ENCODE peak calls at places on chromosome 4, in six cellular contexts. S is adipocyte, R is Karpas-422, D is spleen, J is mammary epithelial cell, F is psoas muscle. W is an unnamed sample.

GRCh38 chr4:46676364-46676763 is 232.7 kb downstream of the COX7B2 start:
- DNase-seq in S (no peak), R (no peak), D (no peak), J (no peak), F (no peak), W (peak; percentile 65)

GRCh38 chr4:66331761-66332160 is 661.5 kb upstream of the EPHA5 start:
- DNase-seq in S (peak; percentile 61), R (no peak), D (no peak), J (no peak), F (no peak), W (no peak)

GRCh38 chr4:40292313-40292759 is 42.8 kb upstream of the CHRNA9 start:
- DNase-seq in S (no peak), R (no peak), D (no peak), J (peak; percentile 56), F (no peak), W (peak; percentile 58)

GRCh38 chr4:155656025-155656424 is 10.6 kb upstream of the GUCY1A1 start:
- DNase-seq in S (no peak), R (no peak), D (no peak), J (no peak), F (no peak), W (peak; percentile 11)

GRCh38 chr4:126899382-126899801 is 733.4 kb upstream of the INTU start:
- DNase-seq in S (peak; percentile 86), R (no peak), D (no peak), J (peak; percentile 72), F (no peak), W (no peak)

GRCh38 chr4:52199574-52200338 is 148.7 kb downstream of the SPATA18 start:
- DNase-seq in S (peak; percentile 72), R (no peak), D (no peak), J (peak; percentile 20), F (no peak), W (no peak)

GRCh38 chr4:55742655-55743191 is 76.9 kb upstream of the EXOC1L start:
- DNase-seq in S (no peak), R (no peak), D (no peak), J (no peak), F (no peak), W (no peak)

GRCh38 chr4:22190855-22191254 is 242.3 kb upstream of the KCNIP4 start:
- DNase-seq in S (peak; percentile 61), R (no peak), D (no peak), J (peak; percentile 90), F (no peak), W (no peak)

GRCh38 chr4:24063771-24064170 is 173.9 kb upstream of the PPARGC1A start:
- DNase-seq in S (no peak), R (no peak), D (no peak), J (no peak), F (no peak), W (no peak)

GRCh38 chr4:177293208-177294018 is 16.3 kb upstream of the NEIL3 start:
- DNase-seq in S (peak; percentile 57), R (no peak), D (no peak), J (no peak), F (no peak), W (no peak)

GRCh38 chr4:95107635-95108034 is 349.9 kb downstream of the BMPR1B start:
- DNase-seq in S (peak; percentile 42), R (no peak), D (no peak), J (peak; percentile 39), F (no peak), W (no peak)
- H3K4me1 ChIP-seq in S (peaks cover 21% of the 10 kb centered on the region), R (no peaks in the 10 kb centered on the region), D (no peaks in the 10 kb centered on the region), J (no peaks in the 10 kb centered on the region), F (no peaks in the 10 kb centered on the region), W (no peaks in the 10 kb centered on the region)

DNA sequence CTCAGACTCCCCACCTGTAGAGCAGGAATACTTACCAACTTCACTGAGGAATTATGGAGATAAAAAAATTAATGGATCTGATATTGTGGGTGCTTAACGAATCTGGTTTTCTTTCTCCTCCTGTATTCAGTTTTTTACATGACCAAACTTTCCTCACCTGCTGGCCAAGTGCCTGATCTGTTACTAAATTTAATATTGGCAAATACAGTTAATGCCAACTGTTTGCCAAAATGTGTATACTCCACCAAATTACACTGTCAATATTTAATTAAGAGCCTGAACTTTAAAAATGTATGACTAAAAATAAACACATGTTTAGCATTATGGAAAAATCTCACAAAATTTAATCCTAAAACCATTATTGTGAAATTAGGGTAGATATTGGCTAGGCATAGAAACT is 3.3 kb downstream of the PGRMC2 start:
- DNase-seq in S (no peak), R (no peak), D (no peak), J (no peak), F (no peak), W (no peak)
- H3K4me3 ChIP-seq in S (peak overlapping the region; percentile 89), R (no peak overlapping the region), D (no peak overlapping the region), J (no peak overlapping the region), F (peak overlapping the region; percentile 87), W (no peak overlapping the region)

GRCh38 chr4:128823025-128823661 is 13.6 kb downstream of the JADE1 start:
- DNase-seq in S (peak; percentile 85), R (no peak), D (no peak), J (peak; percentile 83), F (no peak), W (no peak)

GRCh38 chr4:128819082-128819742 is 9.7 kb downstream of the JADE1 start:
- DNase-seq in S (no peak), R (no peak), D (no peak), J (no peak), F (no peak), W (no peak)

GRCh38 chr4:128821151-128821550 is 11.7 kb downstream of the JADE1 start:
- DNase-seq in S (no peak), R (no peak), D (no peak), J (no peak), F (no peak), W (no peak)

GRCh38 chr4:128820631-128821119 is 11.2 kb downstream of the JADE1 start:
- DNase-seq in S (no peak), R (no peak), D (no peak), J (no peak), F (no peak), W (no peak)

DNA sequence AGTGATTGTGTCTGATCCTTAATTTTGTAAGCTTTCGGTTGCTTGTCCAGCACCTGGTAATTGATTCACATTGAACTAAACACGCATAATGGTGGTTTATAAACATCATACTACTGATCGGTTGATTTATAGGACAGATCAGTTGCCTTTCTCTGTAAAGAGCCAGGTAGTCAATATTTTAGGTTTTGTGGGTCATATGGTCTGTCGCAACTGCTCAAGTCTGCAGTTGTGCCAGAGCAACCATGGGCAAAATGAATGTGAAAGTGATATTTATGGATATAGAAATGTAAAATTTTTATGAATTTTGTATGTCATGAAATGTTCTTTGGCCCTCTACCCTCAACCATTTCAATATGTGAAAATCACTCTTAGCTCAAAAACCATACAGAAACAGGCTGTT is 8.9 kb downstream of the JADE1 start:
- DNase-seq in S (no peak), R (no peak), D (no peak), J (no peak), F (no peak), W (no peak)
- H3K4me1 ChIP-seq in S (peaks cover 53% of the 10 kb centered on the region), R (peaks cover 52% of the 10 kb centered on the region), D (peaks cover 29% of the 10 kb centered on the region), J (peaks cover 11% of the 10 kb centered on the region), F (peaks cover 35% of the 10 kb centered on the region), W (peaks cover 94% of the 10 kb centered on the region)

GRCh38 chr4:121227254-121227867 is 63.2 kb upstream of the TNIP3 start:
- DNase-seq in S (no peak), R (no peak), D (no peak), J (no peak), F (no peak), W (peak; percentile 36)
- H3K4me3 ChIP-seq in S (no peak overlapping the region), R (no peak overlapping the region), D (no peak overlapping the region), J (no peak overlapping the region), F (no peak overlapping the region), W (no peak overlapping the region)

GRCh38 chr4:147736458-147736857 is 4.6 kb downstream of the ARHGAP10 start:
- DNase-seq in S (peak; percentile 79), R (no peak), D (no peak), J (peak; percentile 66), F (no peak), W (peak; percentile 70)

GRCh38 chr4:147741190-147741788 is 9.4 kb downstream of the ARHGAP10 start:
- DNase-seq in S (peak; percentile 67), R (no peak), D (no peak), J (peak; percentile 29), F (no peak), W (no peak)

GRCh38 chr4:147740176-147740575 is 8.3 kb downstream of the ARHGAP10 start:
- DNase-seq in S (no peak), R (no peak), D (no peak), J (no peak), F (no peak), W (no peak)

GRCh38 chr4:147737623-147738022 is 5.7 kb downstream of the ARHGAP10 start:
- DNase-seq in S (no peak), R (no peak), D (no peak), J (no peak), F (no peak), W (peak; percentile 84)

GRCh38 chr4:147739239-147739823 is 7.4 kb downstream of the ARHGAP10 start:
- DNase-seq in S (no peak), R (no peak), D (no peak), J (no peak), F (no peak), W (peak; percentile 51)
- H3K4me1 ChIP-seq in S (peaks cover 33% of the 10 kb centered on the region), R (no peaks in the 10 kb centered on the region), D (no peaks in the 10 kb centered on the region), J (peaks cover 36% of the 10 kb centered on the region), F (peaks cover 71% of the 10 kb centered on the region), W (peaks cover 35% of the 10 kb centered on the region)

GRCh38 chr4:131978120-131978519 is 1171.0 kb upstream of the PCDH10 start:
- DNase-seq in S (no peak), R (no peak), D (peak; percentile 64), J (no peak), F (no peak), W (no peak)

GRCh38 chr4:131974730-131975129 is 1174.4 kb upstream of the PCDH10 start:
- DNase-seq in S (peak; percentile 43), R (no peak), D (no peak), J (no peak), F (no peak), W (no peak)
- H3K4me3 ChIP-seq in S (peak overlapping the region; percentile 10), R (no peak overlapping the region), D (no peak overlapping the region), J (no peak overlapping the region), F (peak overlapping the region; percentile 36), W (no peak overlapping the region)

DNA sequence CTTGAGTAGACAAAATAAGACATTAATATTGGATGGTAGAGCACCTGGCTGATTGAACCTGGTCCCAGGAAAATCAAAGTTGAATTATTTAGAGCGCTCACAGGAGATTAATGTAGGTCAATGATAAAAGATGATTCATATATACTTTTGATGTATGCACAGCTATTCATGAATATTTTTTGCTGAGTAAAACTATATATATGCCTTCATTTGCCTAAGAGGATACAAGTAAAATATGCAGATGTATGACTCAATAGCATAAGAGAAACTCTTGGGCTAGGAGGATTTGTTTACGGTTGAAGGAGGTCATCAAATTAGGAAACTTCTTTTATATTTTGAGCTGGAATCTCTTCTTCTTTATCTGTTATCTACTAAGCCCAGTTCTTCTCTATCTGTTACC is 202.7 kb upstream of the HS3ST1 start:
- DNase-seq in S (peak; percentile 19), R (no peak), D (no peak), J (peak; percentile 46), F (no peak), W (no peak)
- H3K4me1 ChIP-seq in S (no peaks in the 10 kb centered on the region), R (no peaks in the 10 kb centered on the region), D (no peaks in the 10 kb centered on the region), J (peaks cover 73% of the 10 kb centered on the region), F (no peaks in the 10 kb centered on the region), W (no peaks in the 10 kb centered on the region)

W was measured in GM23338.